ENCODE peak calls at places on chromosomes 2 and 18, in seven cellular contexts. One of them, this sample, is unnamed.

GRCh38 chr2:134273240-134273983 is 19.5 kb downstream of the MGAT5 start:
- DNase-seq in posterior vena cava: no peak
- DNase-seq in colonic mucosa: no peak
- DNase-seq in endothelial cell: no peak
- DNase-seq in uterus: no peak
- DNase-seq in K562: no peak
- DNase-seq in M059J: no peak
- DNase-seq in this sample: no peak

GRCh38 chr2:228927028-228928010 is 343.8 kb downstream of the PID1 start:
- DNase-seq in M059J: peak
- DNase-seq in colonic mucosa: no peak
- DNase-seq in endothelial cell: no peak
- DNase-seq in posterior vena cava: no peak
- DNase-seq in K562: no peak
- DNase-seq in uterus: no peak
- DNase-seq in this sample: no peak

GRCh38 chr2:138829326-138829725 is 49.1 kb upstream of the NXPH2 start:
- DNase-seq in K562: peak
- DNase-seq in endothelial cell: peak
- DNase-seq in M059J: peak
- DNase-seq in posterior vena cava: no peak
- DNase-seq in uterus: no peak
- DNase-seq in colonic mucosa: no peak
- DNase-seq in this sample: no peak

GRCh38 chr2:191059308-191059707 is 45.3 kb upstream of the STAT1 start:
- DNase-seq in colonic mucosa: no peak
- DNase-seq in posterior vena cava: no peak
- DNase-seq in K562: no peak
- DNase-seq in endothelial cell: no peak
- DNase-seq in M059J: no peak
- DNase-seq in uterus: no peak
- DNase-seq in this sample: no peak

GRCh38 chr2:177735318-177735803 is 337.2 kb downstream of the PDE11A start:
- DNase-seq in K562: peak
- DNase-seq in M059J: no peak
- DNase-seq in endothelial cell: no peak
- DNase-seq in uterus: no peak
- DNase-seq in posterior vena cava: no peak
- DNase-seq in colonic mucosa: no peak
- DNase-seq in this sample: no peak

GRCh38 chr2:220991972-220992371 is 580.1 kb downstream of the EPHA4 start:
- DNase-seq in uterus: no peak
- DNase-seq in colonic mucosa: no peak
- DNase-seq in posterior vena cava: no peak
- DNase-seq in M059J: no peak
- DNase-seq in K562: no peak
- DNase-seq in endothelial cell: no peak
- DNase-seq in this sample: no peak

GRCh38 chr2:75102011-75102410 is 97.3 kb downstream of the TACR1 start:
- DNase-seq in posterior vena cava: no peak
- DNase-seq in K562: no peak
- DNase-seq in colonic mucosa: no peak
- DNase-seq in M059J: peak
- DNase-seq in endothelial cell: no peak
- DNase-seq in uterus: no peak
- DNase-seq in this sample: no peak

GRCh38 chr2:10028988-10029874 is 14.1 kb upstream of the KLF11 start:
- DNase-seq in endothelial cell: peak
- DNase-seq in colonic mucosa: peak
- DNase-seq in uterus: no peak
- DNase-seq in M059J: no peak
- DNase-seq in K562: peak
- DNase-seq in posterior vena cava: peak
- DNase-seq in this sample: no peak

GRCh38 chr2:118634876-118635275 is 212.6 kb downstream of the EN1 start:
- DNase-seq in endothelial cell: no peak
- DNase-seq in colonic mucosa: no peak
- DNase-seq in uterus: no peak
- DNase-seq in M059J: no peak
- DNase-seq in posterior vena cava: no peak
- DNase-seq in K562: no peak
- DNase-seq in this sample: no peak

GRCh38 chr2:9010866-9011265 is 7.4 kb upstream of the MBOAT2 start:
- DNase-seq in K562: no peak
- DNase-seq in colonic mucosa: no peak
- DNase-seq in endothelial cell: no peak
- DNase-seq in posterior vena cava: no peak
- DNase-seq in M059J: peak
- DNase-seq in uterus: no peak
- DNase-seq in this sample: no peak

GRCh38 chr18:48666613-48667012 is 127.8 kb downstream of the CTIF start:
- DNase-seq in K562: no peak
- DNase-seq in posterior vena cava: peak
- DNase-seq in colonic mucosa: no peak
- DNase-seq in uterus: no peak
- DNase-seq in M059J: no peak
- DNase-seq in endothelial cell: no peak
- DNase-seq in this sample: no peak

GRCh38 chr18:70457223-70457622 is 168.4 kb downstream of the SOCS6 start:
- DNase-seq in colonic mucosa: no peak
- DNase-seq in endothelial cell: no peak
- DNase-seq in K562: no peak
- DNase-seq in M059J: no peak
- DNase-seq in uterus: no peak
- DNase-seq in posterior vena cava: no peak
- DNase-seq in this sample: no peak

GRCh38 chr2:189109921-189110397 is 69.6 kb downstream of the COL5A2 start:
- DNase-seq in K562: no peak
- DNase-seq in uterus: no peak
- DNase-seq in posterior vena cava: no peak
- DNase-seq in endothelial cell: no peak
- DNase-seq in M059J: no peak
- DNase-seq in colonic mucosa: no peak
- DNase-seq in this sample: no peak

GRCh38 chr2:109380502-109381326 is 233.1 kb downstream of the SEPTIN10 start:
- DNase-seq in posterior vena cava: peak
- DNase-seq in M059J: peak
- DNase-seq in K562: no peak
- DNase-seq in uterus: peak
- DNase-seq in endothelial cell: peak
- DNase-seq in colonic mucosa: no peak
- DNase-seq in this sample: no peak

GRCh38 chr2:227295806-227296205 is 29.2 kb upstream of the MFF start:
- DNase-seq in endothelial cell: no peak
- DNase-seq in M059J: no peak
- DNase-seq in posterior vena cava: no peak
- DNase-seq in colonic mucosa: no peak
- DNase-seq in K562: no peak
- DNase-seq in uterus: no peak
- DNase-seq in this sample: no peak

GRCh38 chr2:196293751-196294486 is 122.5 kb upstream of the STK17B start:
- DNase-seq in colonic mucosa: no peak
- DNase-seq in uterus: no peak
- DNase-seq in posterior vena cava: no peak
- DNase-seq in M059J: peak
- DNase-seq in K562: no peak
- DNase-seq in endothelial cell: no peak
- DNase-seq in this sample: no peak

GRCh38 chr2:207165121-207166038 is at the start of gene KLF7:
- DNase-seq in M059J: peak
- DNase-seq in endothelial cell: no peak
- DNase-seq in uterus: peak
- DNase-seq in K562: no peak
- DNase-seq in colonic mucosa: peak
- DNase-seq in posterior vena cava: peak
- DNase-seq in this sample: peak

GRCh38 chr2:60794271-60794863 is 38.3 kb downstream of the PAPOLG start:
- DNase-seq in M059J: peak
- DNase-seq in uterus: no peak
- DNase-seq in posterior vena cava: no peak
- DNase-seq in colonic mucosa: no peak
- DNase-seq in endothelial cell: no peak
- DNase-seq in K562: peak
- DNase-seq in this sample: no peak

GRCh38 chr2:233189032-233189431 is 62.4 kb upstream of the ATG16L1 start:
- DNase-seq in uterus: no peak
- DNase-seq in K562: no peak
- DNase-seq in posterior vena cava: no peak
- DNase-seq in colonic mucosa: no peak
- DNase-seq in M059J: no peak
- DNase-seq in endothelial cell: no peak
- DNase-seq in this sample: no peak

GRCh38 chr2:151853070-151853758 is 25.0 kb upstream of the ARL5A start:
- DNase-seq in colonic mucosa: no peak
- DNase-seq in posterior vena cava: no peak
- DNase-seq in M059J: no peak
- DNase-seq in K562: no peak
- DNase-seq in uterus: no peak
- DNase-seq in endothelial cell: no peak
- DNase-seq in this sample: no peak

GRCh38 chr2:174590928-174591648 is 6.5 kb downstream of the WIPF1 start:
- DNase-seq in colonic mucosa: no peak
- DNase-seq in posterior vena cava: no peak
- DNase-seq in uterus: no peak
- DNase-seq in M059J: no peak
- DNase-seq in endothelial cell: no peak
- DNase-seq in K562: no peak
- DNase-seq in this sample: no peak

GRCh38 chr18:30583768-30584167 is 458.8 kb downstream of the DSC3 start:
- DNase-seq in colonic mucosa: no peak
- DNase-seq in K562: no peak
- DNase-seq in uterus: no peak
- DNase-seq in endothelial cell: no peak
- DNase-seq in M059J: no peak
- DNase-seq in posterior vena cava: no peak
- DNase-seq in this sample: no peak

GRCh38 chr2:165305391-165306096 is 66.3 kb downstream of the SCN2A start:
- DNase-seq in M059J: peak
- DNase-seq in colonic mucosa: no peak
- DNase-seq in K562: no peak
- DNase-seq in posterior vena cava: no peak
- DNase-seq in uterus: no peak
- DNase-seq in endothelial cell: no peak
- DNase-seq in this sample: no peak

GRCh38 chr2:238439093-238439849 is 12.5 kb downstream of the ASB1 start:
- DNase-seq in colonic mucosa: no peak
- DNase-seq in posterior vena cava: peak
- DNase-seq in K562: no peak
- DNase-seq in M059J: peak
- DNase-seq in endothelial cell: no peak
- DNase-seq in uterus: no peak
- DNase-seq in this sample: no peak

GRCh38 chr2:217950401-217950871 is 52.4 kb downstream of the TNS1 start:
- DNase-seq in endothelial cell: no peak
- DNase-seq in posterior vena cava: peak
- DNase-seq in colonic mucosa: no peak
- DNase-seq in K562: no peak
- DNase-seq in M059J: no peak
- DNase-seq in uterus: peak
- DNase-seq in this sample: no peak

GRCh38 chr2:45862843-45863242 is 211.4 kb downstream of the PRKCE start:
- DNase-seq in posterior vena cava: no peak
- DNase-seq in uterus: no peak
- DNase-seq in K562: no peak
- DNase-seq in M059J: no peak
- DNase-seq in colonic mucosa: no peak
- DNase-seq in endothelial cell: no peak
- DNase-seq in this sample: no peak

GRCh38 chr2:63124209-63124608 is 73.6 kb downstream of the OTX1 start:
- DNase-seq in posterior vena cava: no peak
- DNase-seq in uterus: no peak
- DNase-seq in K562: no peak
- DNase-seq in endothelial cell: no peak
- DNase-seq in colonic mucosa: no peak
- DNase-seq in M059J: no peak
- DNase-seq in this sample: no peak

GRCh38 chr2:198326431-198326830 is 522.0 kb downstream of the PLCL1 start:
- DNase-seq in uterus: no peak
- DNase-seq in posterior vena cava: no peak
- DNase-seq in colonic mucosa: no peak
- DNase-seq in M059J: peak
- DNase-seq in endothelial cell: no peak
- DNase-seq in K562: no peak
- DNase-seq in this sample: no peak

GRCh38 chr2:64978514-64979268 is 10.5 kb upstream of the SLC1A4 start:
- DNase-seq in K562: peak
- DNase-seq in posterior vena cava: no peak
- DNase-seq in uterus: no peak
- DNase-seq in endothelial cell: no peak
- DNase-seq in M059J: peak
- DNase-seq in colonic mucosa: no peak
- DNase-seq in this sample: no peak

GRCh38 chr2:172012688-172013358 is 13.1 kb downstream of the METAP1D start:
- DNase-seq in posterior vena cava: no peak
- DNase-seq in endothelial cell: no peak
- DNase-seq in uterus: no peak
- DNase-seq in colonic mucosa: no peak
- DNase-seq in K562: no peak
- DNase-seq in M059J: peak
- DNase-seq in this sample: no peak

GRCh38 chr2:118014492-118014824 is 588 bp upstream of the CCDC93 start:
- DNase-seq in uterus: no peak
- DNase-seq in K562: no peak
- DNase-seq in M059J: no peak
- DNase-seq in posterior vena cava: peak
- DNase-seq in colonic mucosa: no peak
- DNase-seq in endothelial cell: peak
- DNase-seq in this sample: no peak

GRCh38 chr2:240997141-240997855 is 1.1 kb upstream of the SNED1 start:
- DNase-seq in posterior vena cava: peak
- DNase-seq in K562: no peak
- DNase-seq in colonic mucosa: peak
- DNase-seq in endothelial cell: no peak
- DNase-seq in uterus: peak
- DNase-seq in M059J: no peak
- DNase-seq in this sample: no peak

GRCh38 chr2:69156624-69157023 is 143.6 kb downstream of the ANTXR1 start:
- DNase-seq in K562: no peak
- DNase-seq in uterus: no peak
- DNase-seq in M059J: no peak
- DNase-seq in endothelial cell: no peak
- DNase-seq in posterior vena cava: no peak
- DNase-seq in colonic mucosa: no peak
- DNase-seq in this sample: no peak

GRCh38 chr18:14089176-14089575 is 43.1 kb downstream of the ZNF519 start:
- DNase-seq in M059J: no peak
- DNase-seq in uterus: no peak
- DNase-seq in colonic mucosa: no peak
- DNase-seq in posterior vena cava: no peak
- DNase-seq in endothelial cell: no peak
- DNase-seq in K562: no peak
- DNase-seq in this sample: no peak

GRCh38 chr2:11625671-11626070 is 44.3 kb downstream of the NTSR2 start:
- DNase-seq in K562: no peak
- DNase-seq in uterus: no peak
- DNase-seq in posterior vena cava: no peak
- DNase-seq in M059J: no peak
- DNase-seq in endothelial cell: no peak
- DNase-seq in colonic mucosa: no peak
- DNase-seq in this sample: no peak

GRCh38 chr2:239283961-239284801 is 116.6 kb downstream of the HDAC4 start:
- DNase-seq in uterus: no peak
- DNase-seq in colonic mucosa: no peak
- DNase-seq in posterior vena cava: peak
- DNase-seq in endothelial cell: peak
- DNase-seq in K562: no peak
- DNase-seq in M059J: no peak
- DNase-seq in this sample: no peak